ENCODE peak calls at places on chromosome 2, in ten cellular contexts. T is endothelial cell of umbilical vein, Y is K562, B is WTC11, A is A549, J is HCT116, O is SK-N-SH, N is GM12878, L is H1, F is HepG2. Z is an unnamed sample.

GRCh38 chr2:1132328-1132964 is 181.8 kb downstream of the SNTG2 start:
- DNase-seq in O (no peak), B (no peak), J (no peak), N (no peak), F (no peak), Y (no peak), T (no peak), L (no peak), A (no peak), Z (no peak)

GRCh38 chr2:239029958-239030357 is 182.1 kb downstream of the TWIST2 start:
- DNase-seq in Y (no peak), F (no peak), N (no peak), T (no peak), J (no peak), O (no peak), A (no peak), L (no peak), B (no peak), Z (no peak)

GRCh38 chr2:236998758-236999157 is 86.9 kb upstream of the COPS8 start:
- DNase-seq in Y (no peak), B (no peak), A (peak; percentile 13), O (no peak), N (no peak), F (no peak), J (no peak), L (no peak), T (peak; percentile 52), Z (no peak)

GRCh38 chr2:217339753-217340152 is 479.9 kb upstream of the TNP1 start:
- DNase-seq in Y (no peak), N (no peak), A (no peak), J (no peak), O (no peak), L (no peak), F (no peak), B (no peak), T (no peak), Z (no peak)

GRCh38 chr2:105781274-105781673 is 36.6 kb downstream of the NCK2 start:
- DNase-seq in A (no peak), B (no peak), J (no peak), T (no peak), O (no peak), Y (no peak), F (no peak), L (no peak), N (no peak), Z (peak; percentile 55)

GRCh38 chr2:121470917-121471316 is 59.8 kb upstream of the RNU4ATAC start:
- DNase-seq in N (no peak), Y (no peak), F (no peak), L (no peak), A (no peak), T (no peak), O (no peak), B (no peak), J (no peak), Z (no peak)

GRCh38 chr2:179410552-179411356 is 146.1 kb upstream of the SESTD1 start:
- DNase-seq in N (no peak), L (peak; percentile 51), T (peak; percentile 60), J (peak; percentile 60), Y (peak; percentile 27), O (peak; percentile 48), A (peak; percentile 13), F (peak; percentile 77), B (peak; percentile 45), Z (peak; percentile 63)

GRCh38 chr2:5250482-5250881 is 441.7 kb upstream of the SOX11 start:
- DNase-seq in B (no peak), J (no peak), Y (no peak), A (no peak), T (no peak), N (no peak), F (no peak), L (no peak), O (no peak), Z (no peak)

GRCh38 chr2:147712051-147712450 is 132.8 kb upstream of the ACVR2A start:
- DNase-seq in L (no peak), N (no peak), J (no peak), O (no peak), A (no peak), B (no peak), Y (no peak), F (no peak), T (no peak), Z (no peak)
- TF ChIP-seq MAX in L (no peak), N (no peak), J (no peak), O (no peak), A (no peak), B (no peak), Y (no peak), F (no peak), T (no peak), Z (no peak)

GRCh38 chr2:182866461-182867369 is at the start of gene FRZB:
- DNase-seq in L (peak; percentile 77), N (no peak), F (peak; percentile 28), Y (peak; percentile 18), A (peak; percentile 12), B (peak; percentile 66), J (no peak), O (peak; percentile 84), T (peak; percentile 69), Z (no peak)

GRCh38 chr2:182868049-182868422 is 1.6 kb upstream of the FRZB start:
- DNase-seq in Y (no peak), T (no peak), N (no peak), A (no peak), B (no peak), O (peak; percentile 75), F (peak; percentile 80), L (no peak), J (no peak), Z (no peak)

GRCh38 chr2:182868423-182868822 is 2.0 kb upstream of the FRZB start:
- DNase-seq in T (no peak), J (no peak), B (no peak), F (no peak), N (no peak), L (no peak), A (no peak), O (peak; percentile 23), Y (no peak), Z (no peak)

GRCh38 chr2:182867411-182868048 is 1.1 kb upstream of the FRZB start:
- DNase-seq in J (no peak), N (no peak), B (no peak), O (peak; percentile 49), T (no peak), F (no peak), Y (no peak), A (no peak), L (no peak), Z (no peak)

DNA sequence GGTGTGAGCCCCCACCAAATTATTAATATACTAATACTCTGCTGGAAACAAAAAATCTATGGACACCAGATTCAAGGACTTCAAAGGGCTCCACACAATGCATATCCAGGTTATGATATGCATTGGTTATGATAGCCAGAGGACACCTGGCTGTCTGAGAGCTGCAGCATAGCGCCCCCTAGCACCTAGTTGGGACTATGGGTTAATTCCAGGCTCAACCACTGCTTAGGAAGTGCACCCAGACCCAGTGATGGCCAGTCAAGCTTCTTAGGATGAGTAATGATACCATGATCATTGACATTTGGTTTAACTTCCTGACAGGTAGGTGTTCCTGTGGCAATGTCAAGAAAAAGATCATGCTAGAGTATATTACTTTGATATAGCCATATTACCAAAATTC is 3.8 kb upstream of the FRZB start:
- DNase-seq in F (peak; percentile 56), A (peak; percentile 8), Y (peak; percentile 33), O (no peak), N (no peak), J (peak; percentile 16), L (peak; percentile 69), B (peak; percentile 79), T (no peak), Z (peak; percentile 35)
- TF ChIP-seq CTCF in F (peak; percentile 70), A (no peak), Y (peak; percentile 90), O (peak; percentile 48), N (no peak), J (peak; percentile 67), L (peak; percentile 94), B (peak; percentile 92), T (no peak), Z (peak; percentile 43)

GRCh38 chr2:102190425-102191107 is 3.7 kb downstream of the IL1RL2 start:
- DNase-seq in J (no peak), B (no peak), A (no peak), F (peak; percentile 87), L (no peak), N (no peak), T (no peak), O (no peak), Y (no peak), Z (no peak)

GRCh38 chr2:102197389-102198137 is 10.7 kb downstream of the IL1RL2 start:
- DNase-seq in F (no peak), T (no peak), Y (no peak), B (no peak), L (no peak), A (no peak), O (no peak), N (no peak), J (no peak), Z (no peak)

GRCh38 chr2:102194609-102195268 is 7.9 kb downstream of the IL1RL2 start:
- DNase-seq in J (no peak), L (no peak), B (no peak), T (no peak), O (no peak), Y (no peak), A (no peak), N (no peak), F (peak; percentile 30), Z (peak; percentile 26)

GRCh38 chr2:102191501-102191900 is 4.7 kb downstream of the IL1RL2 start:
- DNase-seq in B (no peak), F (no peak), T (no peak), O (no peak), J (no peak), A (no peak), Y (no peak), L (no peak), N (no peak), Z (no peak)

DNA sequence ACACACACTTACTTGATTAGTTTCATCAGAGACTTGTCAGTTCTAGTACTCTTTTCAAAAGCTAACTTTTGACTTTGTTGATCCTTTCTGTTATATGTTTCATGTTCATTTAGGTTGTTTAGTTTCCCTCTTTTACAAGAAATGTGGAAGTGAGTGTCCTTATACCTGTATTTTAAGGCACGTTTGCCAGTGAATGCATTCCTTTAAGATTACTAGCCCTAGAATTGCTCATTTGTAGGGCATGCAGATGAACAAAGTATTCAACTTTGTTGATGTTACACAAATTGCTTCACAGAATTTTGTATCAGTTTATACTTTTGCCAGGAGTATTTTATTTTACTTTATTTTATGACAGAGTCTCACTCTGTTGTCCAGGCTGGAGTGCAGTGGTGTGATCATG is 6.3 kb downstream of the IL1RL2 start:
- DNase-seq in T (no peak), B (no peak), J (no peak), Y (no peak), L (no peak), N (no peak), A (no peak), O (no peak), F (no peak), Z (no peak)
- TF ChIP-seq MAX in T (no peak), B (no peak), J (no peak), Y (no peak), L (no peak), N (no peak), A (no peak), O (no peak), F (no peak), Z (no peak)

DNA sequence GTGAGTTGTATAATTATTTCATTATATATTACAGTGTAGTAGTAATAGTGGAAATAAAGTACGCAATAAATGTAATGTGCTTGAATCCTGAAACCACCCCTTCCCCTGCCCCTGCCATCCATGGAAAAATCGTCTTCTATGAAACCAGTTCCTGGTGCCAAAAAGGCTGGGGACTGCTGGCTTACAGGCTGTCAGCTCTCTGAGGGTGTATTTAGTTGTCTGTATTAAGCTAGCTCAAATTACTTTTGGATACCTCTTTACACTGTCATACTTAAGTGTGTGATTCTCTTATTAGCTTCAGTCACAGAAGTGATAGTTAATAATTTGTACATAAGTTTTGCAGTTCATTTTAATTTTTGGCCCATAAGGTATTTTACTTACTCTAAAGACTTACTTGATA is 29.6 kb downstream of the LCLAT1 start:
- DNase-seq in J (no peak), N (no peak), T (no peak), L (no peak), O (no peak), Y (no peak), A (no peak), B (no peak), F (no peak), Z (no peak)
- TF ChIP-seq CTCF in J (no peak), N (no peak), T (no peak), L (no peak), O (no peak), Y (no peak), A (no peak), B (no peak), F (no peak), Z (no peak)